ENCODE peak calls at places on chromosomes 1 and 21, in four cellular contexts. B, X, J and S are unnamed samples.
A peak's percentile ranks its signal among the peaks of the same experiment; 100 is the strongest.

GRCh38 chr1:10794724-10795304 is 1.6 kb downstream of the CASZ1 start:
- DNase-seq in B (no peak), X (no peak), J (no peak), S (no peak)

GRCh38 chr1:245645406-245645805 is 490.6 kb downstream of the KIF26B start:
- DNase-seq in B (no peak), X (no peak), J (no peak), S (no peak)

GRCh38 chr1:203456577-203456976 is 19.0 kb upstream of the PRELP start:
- DNase-seq in B (no peak), X (no peak), J (peak; percentile 6), S (peak; percentile 27)

GRCh38 chr1:235910357-235911299 is 43.9 kb upstream of the LYST start:
- DNase-seq in B (no peak), X (no peak), J (peak; percentile 53), S (no peak)

GRCh38 chr1:205703072-205703471 is 22.8 kb upstream of the SLC45A3 start:
- DNase-seq in B (no peak), X (no peak), J (no peak), S (no peak)

GRCh38 chr1:109535971-109536491 is 3.6 kb upstream of the GPR61 start:
- DNase-seq in B (no peak), X (peak; percentile 7), J (peak; percentile 36), S (no peak)

GRCh38 chr1:217369271-217369981 is 261.5 kb downstream of the GPATCH2 start:
- DNase-seq in B (no peak), X (no peak), J (no peak), S (no peak)

GRCh38 chr1:50438945-50439344 is 15.7 kb upstream of the DMRTA2 start:
- DNase-seq in B (no peak), X (no peak), J (no peak), S (no peak)

GRCh38 chr1:217965156-217965786 is 319.8 kb upstream of the RRP15 start:
- DNase-seq in B (no peak), X (no peak), J (no peak), S (no peak)

GRCh38 chr1:88742546-88742945 is 58.5 kb downstream of the PKN2 start:
- DNase-seq in B (no peak), X (no peak), J (no peak), S (no peak)

GRCh38 chr1:6059866-6060265 is 14.2 kb downstream of the KCNAB2 start:
- DNase-seq in B (no peak), X (no peak), J (no peak), S (no peak)

GRCh38 chr21:44885615-44886014 is 12.1 kb upstream of the PTTG1IP start:
- DNase-seq in B (no peak), X (no peak), J (no peak), S (no peak)

GRCh38 chr1:1630191-1630964 is 1.6 kb upstream of the MMP23B start:
- DNase-seq in B (peak; percentile 85), X (peak; percentile 100), J (no peak), S (peak; percentile 91)

GRCh38 chr21:39690454-39690853 is 54.5 kb upstream of the IGSF5 start:
- DNase-seq in B (no peak), X (no peak), J (no peak), S (no peak)
- TF ChIP-seq CTCF in B (no peak), X (no peak), J (no peak), S (no peak)

DNA sequence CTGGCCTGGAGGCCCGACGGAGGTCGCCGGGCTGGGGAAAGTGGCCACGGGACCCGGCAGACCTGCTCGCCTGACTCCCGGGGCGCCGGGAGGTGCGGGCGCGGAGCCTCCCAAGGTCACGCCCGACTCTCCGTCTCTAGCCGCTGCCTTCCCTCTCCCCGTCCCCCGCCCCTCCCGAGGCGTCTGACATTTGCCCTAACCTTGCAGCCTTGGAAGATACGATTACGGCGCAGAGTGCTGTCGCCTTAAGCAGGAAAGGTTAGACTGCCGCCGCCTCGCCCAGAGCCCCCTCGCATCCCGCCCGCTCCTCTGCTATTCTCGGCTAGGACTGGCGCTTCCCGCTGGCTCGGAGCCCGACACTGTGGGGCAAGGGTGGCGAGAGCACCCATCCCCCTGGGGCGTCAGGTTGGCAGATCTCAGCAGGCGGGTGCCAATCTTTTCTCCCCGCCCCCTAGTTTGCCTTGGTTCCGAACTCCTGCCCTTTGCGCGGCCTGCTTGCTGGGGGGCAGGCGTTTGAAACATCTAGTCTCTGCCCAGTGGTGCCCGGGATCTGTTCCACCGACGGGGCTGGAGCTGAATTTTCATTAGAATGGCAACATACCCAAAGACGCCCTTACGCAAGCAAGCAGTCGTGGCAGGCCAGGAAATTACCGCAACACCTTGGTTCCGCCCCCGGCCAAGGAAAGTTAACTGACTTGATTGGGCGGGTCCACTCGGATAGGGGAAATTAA is 841 bp downstream of the PGM1 start:
- DNase-seq in B (peak; percentile 91), X (peak; percentile 68), J (peak; percentile 43), S (peak; percentile 87)
- TF ChIP-seq CTCF in B (no peak), X (no peak), J (no peak), S (no peak)

DNA sequence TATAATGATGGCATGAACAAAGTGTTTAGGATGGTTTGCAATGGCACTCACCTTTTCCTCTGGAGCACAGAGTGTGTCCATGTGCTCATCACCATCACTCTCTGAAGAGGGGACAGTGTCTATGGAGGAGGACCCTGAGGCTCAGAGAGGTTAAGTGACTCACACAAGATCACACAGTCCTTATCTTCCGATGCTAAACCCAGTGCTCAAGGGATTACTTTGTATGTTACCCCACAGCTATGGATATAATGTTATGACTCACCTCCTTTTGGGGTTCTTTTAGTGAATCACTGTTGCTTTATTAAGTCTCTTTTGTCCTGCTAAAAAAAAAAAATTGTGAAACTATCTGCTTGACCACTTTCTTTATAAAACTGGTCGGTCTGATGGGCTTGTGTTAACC is 67.6 kb downstream of the TENT5C start:
- DNase-seq in B (no peak), X (no peak), J (no peak), S (no peak)
- TF ChIP-seq CTCF in B (no peak), X (no peak), J (no peak), S (no peak)

DNA sequence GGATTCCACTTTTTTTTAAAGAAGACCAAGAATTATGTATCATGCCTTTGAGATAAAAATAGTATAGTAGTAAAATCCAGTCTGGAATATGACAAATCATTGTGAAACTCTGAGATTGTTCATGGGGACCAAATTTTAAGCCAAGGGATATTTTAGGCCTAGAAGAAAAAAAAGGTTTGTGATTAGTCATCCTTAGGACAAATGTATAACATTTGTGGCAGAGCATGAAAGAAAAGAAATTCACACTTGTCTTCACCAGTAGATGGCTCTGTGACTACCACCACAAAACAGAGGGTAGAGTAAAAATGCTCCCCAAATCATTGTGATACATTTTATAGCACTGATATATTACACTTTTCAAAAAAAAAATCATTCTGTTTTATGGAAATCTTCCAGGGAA is 226.1 kb downstream of the KCTD3 start:
- DNase-seq in B (no peak), X (no peak), J (no peak), S (no peak)
- TF ChIP-seq CTCF in B (no peak), X (no peak), J (no peak), S (no peak)

GRCh38 chr1:66437136-66437401 is 96.9 kb upstream of the SGIP1 start:
- DNase-seq in B (no peak), X (no peak), J (no peak), S (no peak)

GRCh38 chr1:66438062-66438970 is 95.6 kb upstream of the SGIP1 start:
- DNase-seq in B (no peak), X (no peak), J (no peak), S (no peak)

GRCh38 chr1:66434096-66434495 is 99.9 kb upstream of the SGIP1 start:
- DNase-seq in B (no peak), X (no peak), J (no peak), S (no peak)

GRCh38 chr1:66435541-66435940 is 98.4 kb upstream of the SGIP1 start:
- DNase-seq in B (no peak), X (no peak), J (no peak), S (no peak)

GRCh38 chr1:66436378-66437135 is 97.4 kb upstream of the SGIP1 start:
- DNase-seq in B (no peak), X (no peak), J (no peak), S (no peak)
- TF ChIP-seq CTCF in B (peak; percentile 22), X (peak; percentile 16), J (no peak), S (peak; percentile 33)

GRCh38 chr1:45584351-45585109 is 689 bp downstream of the NASP start:
- DNase-seq in B (peak; percentile 95), X (peak; percentile 91), J (peak; percentile 83), S (peak; percentile 93)

GRCh38 chr1:45585496-45586075 is 1.7 kb downstream of the NASP start:
- DNase-seq in B (no peak), X (no peak), J (no peak), S (no peak)

GRCh38 chr1:45583264-45583665 is 576 bp upstream of the NASP start:
- DNase-seq in B (peak; percentile 97), X (peak; percentile 92), J (peak; percentile 96), S (peak; percentile 97)

GRCh38 chr1:45585110-45585426 is 1.2 kb downstream of the NASP start:
- DNase-seq in B (no peak), X (no peak), J (no peak), S (no peak)

DNA sequence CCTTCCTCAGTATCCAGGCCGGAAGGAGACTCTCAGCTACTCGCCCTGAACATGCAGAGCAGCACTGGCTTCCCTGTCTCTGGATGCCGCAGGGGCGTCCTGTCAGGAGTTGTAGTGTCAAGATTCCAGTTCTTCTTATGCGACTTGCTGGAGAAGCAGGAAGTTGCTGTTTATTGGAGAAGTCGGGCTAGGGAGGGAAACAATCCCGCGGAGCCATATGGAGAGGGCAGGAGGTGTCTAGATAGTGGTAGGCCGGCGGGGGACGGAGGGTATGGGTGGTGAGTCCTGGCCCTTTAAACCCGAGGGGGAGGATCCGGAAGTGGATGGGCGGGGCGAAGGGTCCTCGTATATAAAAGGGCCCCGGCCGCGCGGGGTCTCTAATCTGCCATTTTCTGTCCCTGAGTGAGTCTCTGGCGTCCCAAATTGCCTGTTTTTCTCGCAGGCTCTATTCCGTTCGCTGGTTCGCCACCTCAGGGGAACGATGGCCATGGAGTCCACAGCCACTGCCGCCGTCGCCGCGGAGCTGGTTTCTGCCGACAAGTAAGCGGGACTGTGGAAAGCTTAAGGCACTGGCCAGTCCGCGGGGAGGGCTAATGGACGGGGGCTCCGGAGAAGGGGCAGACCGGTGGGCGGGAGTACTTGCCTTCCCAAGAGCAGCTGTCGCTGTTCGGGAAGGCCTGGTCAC is at the start of gene NASP:
- DNase-seq in B (peak; percentile 93), X (peak; percentile 82), J (peak; percentile 91), S (peak; percentile 96)
- TF ChIP-seq CTCF in B (no peak), X (no peak), J (no peak), S (no peak)